ENCODE peak calls at places on chromosomes 5 and 9, in nine cellular contexts. S is A673, F is gastrocnemius medialis, B is IMR-90, Y is fibroblast of mammary gland, P is ovary, A is A549, Z is keratinocyte, Q is AG09309. M is an unnamed sample.

GRCh38 chr5:138901716-138902115 is 26.6 kb upstream of the LRRTM2 start:
- DNase-seq in S (peak), F (no peak), B (no peak), Y (no peak), P (no peak), A (no peak), Z (no peak), Q (no peak), M (no peak)

GRCh38 chr5:111984044-111984443 is 227.1 kb upstream of the NREP start:
- DNase-seq in S (no peak), F (no peak), B (peak), Y (peak), P (no peak), A (no peak), Z (peak), Q (peak), M (no peak)

GRCh38 chr5:14450055-14450524 is 131.5 kb upstream of the OTULINL start:
- DNase-seq in S (no peak), F (peak), B (peak), Y (peak), P (peak), A (no peak), Z (no peak), Q (peak), M (no peak)

GRCh38 chr5:33309780-33310345 is 130.9 kb upstream of the TARS1 start:
- DNase-seq in S (no peak), F (no peak), B (no peak), Y (no peak), P (no peak), A (no peak), Z (no peak), Q (no peak), M (no peak)

GRCh38 chr5:96146675-96147074 is 185.0 kb upstream of the ELL2 start:
- DNase-seq in S (peak), F (peak), B (peak), Y (peak), P (no peak), A (no peak), Z (peak), Q (peak), M (no peak)

GRCh38 chr9:109035684-109036423 is 22.6 kb upstream of the CTNNAL1 start:
- DNase-seq in S (peak), F (no peak), B (peak), Y (peak), P (peak), A (peak), Z (no peak), Q (peak), M (no peak)

GRCh38 chr9:121399883-121400607 is 30.0 kb upstream of the STOM start:
- DNase-seq in S (peak), F (no peak), B (peak), Y (peak), P (no peak), A (peak), Z (peak), Q (peak), M (no peak)

GRCh38 chr9:81461196-81461595 is 228.2 kb downstream of the TLE1 start:
- DNase-seq in S (no peak), F (no peak), B (peak), Y (no peak), P (no peak), A (no peak), Z (no peak), Q (no peak), M (no peak)

GRCh38 chr9:31582071-31582470 is 802.4 kb upstream of the ACO1 start:
- DNase-seq in S (peak), F (no peak), B (no peak), Y (no peak), P (no peak), A (no peak), Z (no peak), Q (no peak), M (no peak)

GRCh38 chr5:69074664-69075521 is 18.9 kb upstream of the SLC30A5 start:
- DNase-seq in S (no peak), F (no peak), B (no peak), Y (no peak), P (no peak), A (no peak), Z (no peak), Q (no peak), M (no peak)

GRCh38 chr5:80343067-80343466 is 23.3 kb downstream of the SPZ1 start:
- DNase-seq in S (no peak), F (no peak), B (peak), Y (peak), P (no peak), A (no peak), Z (no peak), Q (no peak), M (no peak)

GRCh38 chr5:64635056-64635686 is 55.1 kb upstream of the SHISAL2B start:
- DNase-seq in S (peak), F (no peak), B (peak), Y (peak), P (no peak), A (peak), Z (no peak), Q (no peak), M (no peak)

GRCh38 chr5:74977475-74977874 is 74.9 kb downstream of the GCNT4 start:
- DNase-seq in S (no peak), F (no peak), B (no peak), Y (no peak), P (no peak), A (no peak), Z (no peak), Q (no peak), M (no peak)

GRCh38 chr5:43197535-43197934 is 5.5 kb downstream of the NIM1K start:
- DNase-seq in S (no peak), F (no peak), B (no peak), Y (no peak), P (no peak), A (no peak), Z (no peak), Q (no peak), M (no peak)

DNA sequence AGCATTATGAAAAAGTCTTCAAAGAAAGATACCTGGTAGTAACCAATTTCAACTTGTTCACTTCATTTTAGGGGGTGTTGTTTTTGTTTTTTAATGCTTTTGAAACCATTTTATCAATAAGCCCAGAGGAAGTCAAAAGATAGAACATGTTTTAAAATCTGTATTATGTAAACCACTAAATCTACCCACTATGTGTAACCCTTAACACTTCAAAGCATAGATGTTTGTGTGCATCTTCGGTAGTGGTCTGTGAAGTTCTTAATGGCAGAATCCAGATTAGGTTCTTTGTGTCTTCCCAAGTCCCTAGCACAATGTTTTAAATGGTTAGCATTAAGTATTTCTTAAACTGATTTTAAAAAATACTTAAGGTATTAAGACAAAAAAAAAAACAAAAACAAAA is 6.3 kb downstream of the PLAA start:
- DNase-seq in S (no peak), F (no peak), B (no peak), Y (no peak), P (no peak), A (no peak), Z (no peak), Q (no peak), M (no peak)
- H3K4me3 ChIP-seq in S (no peak), F (no peak), B (no peak), Y (no peak), P (no peak), A (no peak), Z (no peak), Q (no peak), M (no peak)

GRCh38 chr9:88011005-88011766 is 36.9 kb upstream of the CDK20 start:
- DNase-seq in S (peak), F (no peak), B (peak), Y (peak), P (no peak), A (peak), Z (no peak), Q (no peak), M (no peak)
- TF ChIP-seq CTCF in S (peak), F (no peak), B (no peak), Y (peak), P (no peak), A (peak), Z (peak), Q (peak), M (no peak)

GRCh38 chr5:132687995-132688394 is 14.2 kb downstream of the IL4 start:
- DNase-seq in S (no peak), F (no peak), B (no peak), Y (no peak), P (no peak), A (no peak), Z (no peak), Q (no peak), M (no peak)

GRCh38 chr5:132689518-132689917 is 15.7 kb downstream of the IL4 start:
- DNase-seq in S (no peak), F (no peak), B (no peak), Y (no peak), P (no peak), A (no peak), Z (no peak), Q (no peak), M (no peak)

GRCh38 chr5:132688536-132689409 is 15.0 kb downstream of the IL4 start:
- DNase-seq in S (no peak), F (no peak), B (peak), Y (no peak), P (no peak), A (no peak), Z (no peak), Q (peak), M (no peak)

GRCh38 chr5:132695956-132696355 is 22.2 kb downstream of the IL4 start:
- DNase-seq in S (no peak), F (no peak), B (no peak), Y (no peak), P (no peak), A (no peak), Z (no peak), Q (no peak), M (no peak)

DNA sequence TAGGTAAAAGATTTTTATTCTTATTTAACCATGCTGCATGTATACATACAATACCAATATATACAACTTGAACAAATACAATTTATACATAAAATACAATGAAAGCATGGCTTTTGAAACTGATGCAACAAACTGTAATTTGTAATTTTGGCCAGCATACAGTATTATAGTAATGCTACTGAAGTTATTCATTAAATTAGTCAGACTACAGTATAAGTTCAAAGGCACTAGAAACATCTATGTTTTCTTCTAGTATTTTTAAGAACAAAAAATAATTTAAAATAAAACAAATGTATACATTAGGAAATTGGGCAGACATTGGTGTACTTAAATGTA is 18.8 kb downstream of the IL4 start:
- DNase-seq in S (no peak), F (no peak), B (no peak), Y (no peak), P (no peak), A (no peak), Z (no peak), Q (no peak), M (no peak)
- H3K4me3 ChIP-seq in S (no peak), F (no peak), B (no peak), Y (no peak), P (no peak), A (no peak), Z (no peak), Q (no peak), M (no peak)

DNA sequence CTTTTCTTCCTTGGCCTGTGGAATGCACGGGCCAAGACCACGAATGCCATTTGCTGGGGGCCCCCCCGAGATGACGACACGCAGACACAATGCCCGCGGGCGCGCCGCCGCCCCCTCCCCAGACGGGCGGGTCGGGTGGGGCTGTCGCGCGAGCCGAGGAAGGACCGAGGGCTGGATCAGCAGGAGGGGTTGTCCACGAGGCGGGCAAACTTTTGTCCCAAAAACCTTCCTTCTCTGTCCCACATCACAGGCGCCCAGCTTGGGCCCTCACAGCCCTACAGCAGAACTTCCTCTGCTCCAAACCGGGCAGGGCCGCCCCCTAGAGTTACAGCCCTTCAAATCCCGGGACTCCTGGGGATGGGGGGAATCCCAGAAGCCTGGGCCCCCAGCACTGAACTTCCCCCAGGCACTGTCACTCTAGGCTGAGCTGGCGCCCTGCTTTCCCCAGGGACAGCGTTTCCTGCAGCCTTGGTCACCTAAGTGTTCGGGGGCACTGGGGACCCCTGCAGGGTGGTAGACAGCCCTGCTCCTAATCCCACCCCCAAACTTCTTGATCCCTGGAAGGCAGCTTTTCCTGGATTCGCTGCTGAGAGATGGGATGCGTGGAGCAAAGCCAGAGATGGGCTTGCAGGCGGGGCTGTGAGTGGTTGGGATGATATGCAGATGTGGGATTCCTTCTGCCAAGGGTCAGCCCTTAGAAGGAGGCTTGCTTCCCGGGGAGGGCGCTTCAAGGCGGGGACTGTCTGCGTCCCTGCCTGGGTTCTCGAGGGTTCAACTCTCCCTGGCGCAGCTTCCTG is 980 bp downstream of the COL5A1 start:
- DNase-seq in S (peak), F (peak), B (peak), Y (peak), P (peak), A (peak), Z (no peak), Q (peak), M (peak)
- TF ChIP-seq CTCF in S (peak), F (no peak), B (peak), Y (peak), P (no peak), A (peak), Z (peak), Q (peak), M (no peak)

GRCh38 chr9:97272072-97272471 is 35.4 kb upstream of the CCDC180 start:
- DNase-seq in S (no peak), F (no peak), B (no peak), Y (no peak), P (no peak), A (no peak), Z (no peak), Q (no peak), M (no peak)

GRCh38 chr9:97276310-97276852 is 31.1 kb upstream of the CCDC180 start:
- DNase-seq in S (no peak), F (no peak), B (no peak), Y (no peak), P (no peak), A (no peak), Z (no peak), Q (no peak), M (no peak)

DNA sequence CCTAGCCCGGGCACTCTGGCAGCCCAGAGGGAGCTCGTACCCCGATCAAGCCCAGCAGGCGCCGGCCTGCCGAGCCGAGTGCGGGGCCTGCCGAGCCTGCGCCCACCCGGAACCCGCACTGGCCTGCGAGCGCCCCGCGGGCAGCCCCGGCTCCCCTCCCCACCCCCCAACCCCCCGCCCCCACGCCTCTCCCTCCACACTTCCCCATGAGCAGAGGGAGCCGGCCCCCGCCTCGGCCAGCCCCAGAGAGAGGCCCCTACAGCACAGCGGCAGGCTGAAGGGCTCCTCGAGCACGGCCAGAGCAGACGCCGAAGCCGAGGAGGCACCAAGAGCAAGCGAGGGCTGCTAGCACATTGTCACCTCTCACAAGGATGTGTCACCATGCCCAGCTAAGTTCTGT is 36.2 kb upstream of the CCDC180 start:
- DNase-seq in S (no peak), F (no peak), B (no peak), Y (no peak), P (no peak), A (no peak), Z (no peak), Q (no peak), M (no peak)
- H3K4me3 ChIP-seq in S (no peak), F (no peak), B (no peak), Y (no peak), P (no peak), A (no peak), Z (no peak), Q (no peak), M (no peak)

GRCh38 chr5:130063603-130064002 is 159.3 kb downstream of the CHSY3 start:
- DNase-seq in S (no peak), F (no peak), B (no peak), Y (no peak), P (no peak), A (no peak), Z (no peak), Q (no peak), M (no peak)

GRCh38 chr5:130067364-130067763 is 163.1 kb downstream of the CHSY3 start:
- DNase-seq in S (no peak), F (no peak), B (no peak), Y (no peak), P (no peak), A (no peak), Z (no peak), Q (no peak), M (no peak)

GRCh38 chr5:130065617-130066016 is 161.4 kb downstream of the CHSY3 start:
- DNase-seq in S (no peak), F (no peak), B (no peak), Y (peak), P (no peak), A (no peak), Z (no peak), Q (no peak), M (no peak)

GRCh38 chr5:130066644-130067043 is 162.4 kb downstream of the CHSY3 start:
- DNase-seq in S (no peak), F (no peak), B (no peak), Y (peak), P (no peak), A (no peak), Z (no peak), Q (peak), M (no peak)

DNA sequence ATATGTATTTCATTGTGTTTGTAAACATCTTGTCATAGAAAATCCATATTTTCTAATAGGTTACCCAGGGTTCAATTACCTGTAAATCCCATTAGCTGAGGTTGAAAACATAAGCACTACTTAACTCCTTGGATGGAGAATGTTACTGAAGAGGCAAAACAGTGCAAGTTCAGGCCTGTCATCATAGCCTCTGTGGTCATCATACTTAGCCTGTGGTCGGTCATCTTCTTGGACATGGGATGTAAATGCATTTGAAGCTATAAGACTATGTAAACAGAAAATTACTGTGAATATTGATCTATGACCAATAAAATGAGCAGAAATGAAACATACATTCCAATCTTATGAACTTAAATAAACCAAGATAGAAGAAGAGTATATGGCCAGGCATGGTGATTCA is 164.7 kb downstream of the CHSY3 start:
- DNase-seq in S (no peak), F (no peak), B (no peak), Y (no peak), P (no peak), A (no peak), Z (no peak), Q (no peak), M (no peak)
- TF ChIP-seq CTCF in S (no peak), F (no peak), B (no peak), Y (no peak), P (no peak), A (no peak), Z (no peak), Q (no peak), M (no peak)

GRCh38 chr9:110256392-110257096 is at the start of gene TXN:
- DNase-seq in S (peak), F (peak), B (peak), Y (peak), P (peak), A (peak), Z (no peak), Q (peak), M (peak)

GRCh38 chr9:110257097-110257955 is 1.0 kb upstream of the TXN start:
- DNase-seq in S (peak), F (peak), B (peak), Y (no peak), P (peak), A (no peak), Z (no peak), Q (no peak), M (no peak)

GRCh38 chr9:110259566-110259965 is 3.3 kb upstream of the TXN start:
- DNase-seq in S (no peak), F (no peak), B (no peak), Y (no peak), P (no peak), A (no peak), Z (no peak), Q (no peak), M (no peak)

GRCh38 chr9:110258671-110259070 is 2.4 kb upstream of the TXN start:
- DNase-seq in S (no peak), F (no peak), B (no peak), Y (no peak), P (no peak), A (no peak), Z (no peak), Q (no peak), M (no peak)

DNA sequence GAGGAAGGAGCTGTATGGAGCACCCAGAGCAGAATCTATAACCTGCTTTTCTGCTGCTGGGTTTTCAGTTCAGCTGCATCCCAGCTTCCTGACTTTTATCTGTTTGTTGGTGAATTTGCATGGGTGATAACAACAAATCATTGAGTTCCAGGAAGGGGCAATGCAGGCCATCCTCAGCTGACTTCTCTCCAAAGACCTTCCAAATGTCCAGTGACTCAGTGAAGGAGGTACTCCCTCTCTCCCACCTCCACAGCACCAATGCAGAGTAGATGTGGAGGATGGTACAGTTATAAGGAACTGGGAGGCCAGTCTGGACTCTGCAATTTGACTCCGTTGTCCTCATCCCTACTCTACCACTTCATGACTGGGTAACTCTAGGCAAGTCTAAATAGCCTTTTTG is 1.7 kb upstream of the TXN start:
- DNase-seq in S (no peak), F (no peak), B (peak), Y (no peak), P (no peak), A (no peak), Z (no peak), Q (no peak), M (no peak)
- H3K4me3 ChIP-seq in S (peak), F (no peak), B (no peak), Y (no peak), P (no peak), A (peak), Z (peak), Q (no peak), M (no peak)

DNA sequence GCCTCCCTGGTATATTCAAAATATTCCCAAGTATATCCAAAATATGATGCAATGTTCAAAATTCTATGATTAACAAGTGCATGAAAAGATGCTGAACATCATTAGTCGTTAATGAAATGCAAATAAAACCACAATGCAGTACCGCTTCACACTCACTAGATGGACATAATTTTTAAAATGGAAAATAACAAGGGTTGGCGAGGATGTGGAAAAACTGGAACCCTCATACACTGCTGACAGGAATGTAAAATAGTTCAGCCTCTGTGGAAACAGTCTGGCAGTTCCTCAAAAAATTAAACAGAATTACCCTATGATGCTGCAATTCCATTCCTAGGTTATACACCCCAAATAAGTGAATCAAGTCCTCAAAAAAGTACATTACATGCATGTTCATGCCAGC is 36.1 kb upstream of the MYOT start:
- DNase-seq in S (no peak), F (no peak), B (no peak), Y (peak), P (no peak), A (no peak), Z (no peak), Q (no peak), M (no peak)
- TF ChIP-seq CTCF in S (peak), F (peak), B (no peak), Y (peak), P (no peak), A (no peak), Z (no peak), Q (no peak), M (no peak)

GRCh38 chr9:137453643-137454081 is 5.5 kb downstream of the NSMF start:
- DNase-seq in S (peak), F (peak), B (peak), Y (peak), P (peak), A (peak), Z (peak), Q (no peak), M (peak)
- H3K4me3 ChIP-seq in S (no peak), F (peak), B (no peak), Y (no peak), P (peak), A (no peak), Z (peak), Q (no peak), M (no peak)